ENCODE peak calls at places on chromosomes 13 and 19, in six cellular contexts. Y is esophagus squamous epithelium; P is stimulated activated CD4-positive, alpha-beta T cell treated with anti-CD3 and anti-CD28 coated beads, Interleukin-15, amount 100 ng/mL, for 1 hour; W is CD4-positive, alpha-beta T cell; M is OCI-LY7; V is effector memory CD4-positive, alpha-beta T cell. T is an unnamed sample.

GRCh38 chr13:30752201-30752797 is 17.0 kb downstream of the ALOX5AP start:
- DNase-seq in Y (no peak), P (no peak), W (no peak), M (no peak), V (no peak), T (no peak)

GRCh38 chr19:10295305-10295846 is 5.6 kb downstream of the ICAM5 start:
- DNase-seq in Y (no peak), P (peak), W (peak), M (peak), V (peak), T (no peak)

GRCh38 chr19:8352134-8352827 is 9.2 kb upstream of the KANK3 start:
- DNase-seq in Y (no peak), P (no peak), W (no peak), M (no peak), V (no peak), T (no peak)

GRCh38 chr19:49890349-49891311 is 6.1 kb downstream of the IL4I1 start:
- DNase-seq in Y (no peak), P (peak), W (peak), M (peak), V (peak), T (no peak)

GRCh38 chr13:110914293-110915056 is 394 bp downstream of the ANKRD10 start:
- DNase-seq in Y (no peak), P (peak), W (peak), M (peak), V (peak), T (peak)

GRCh38 chr13:99361197-99361596 is 54.0 kb upstream of the GPR183 start:
- DNase-seq in Y (no peak), P (no peak), W (no peak), M (no peak), V (no peak), T (no peak)

GRCh38 chr13:20869540-20869939 is 33.0 kb downstream of the XPO4 start:
- DNase-seq in Y (no peak), P (no peak), W (no peak), M (no peak), V (no peak), T (no peak)

GRCh38 chr13:97257800-97258799 is 36.0 kb downstream of the MBNL2 start:
- DNase-seq in Y (no peak), P (no peak), W (no peak), M (no peak), V (peak), T (peak)

GRCh38 chr19:52492201-52492960 is 35.1 kb upstream of the ZNF808 start:
- DNase-seq in Y (no peak), P (no peak), W (no peak), M (no peak), V (no peak), T (no peak)

GRCh38 chr19:48154003-48154402 is 16.1 kb downstream of the LIG1 start:
- DNase-seq in Y (no peak), P (no peak), W (no peak), M (no peak), V (no peak), T (no peak)

GRCh38 chr13:27112006-27112405 is 59.6 kb downstream of the USP12 start:
- DNase-seq in Y (no peak), P (no peak), W (no peak), M (no peak), V (no peak), T (no peak)

GRCh38 chr13:29508130-29508873 is 87.2 kb downstream of the SLC7A1 start:
- DNase-seq in Y (no peak), P (peak), W (peak), M (peak), V (peak), T (no peak)

GRCh38 chr13:107387525-107387924 is 819.6 kb upstream of the ARGLU1 start:
- DNase-seq in Y (no peak), P (no peak), W (no peak), M (no peak), V (no peak), T (no peak)

GRCh38 chr19:52070496-52070895 is 21.9 kb upstream of the ZNF432 start:
- DNase-seq in Y (no peak), P (no peak), W (no peak), M (no peak), V (no peak), T (no peak)

GRCh38 chr19:58182577-58182988 is 278 bp upstream of the ZNF274 start:
- DNase-seq in Y (peak), P (no peak), W (peak), M (peak), V (peak), T (no peak)

T was measured in ascending aorta.